ENCODE peak calls at places on chromosomes 3 and 15, in seven cellular contexts. E, Y, K, Q, J, Z and P are unnamed samples.

GRCh38 chr3:179182892-179183291 is 34.7 kb downstream of the PIK3CA start:
- DNase-seq in E (no peak), Y (no peak), K (no peak), Q (no peak), J (no peak), Z (no peak), P (no peak)

GRCh38 chr3:61629442-61629841 is 68.1 kb downstream of the PTPRG start:
- DNase-seq in E (no peak), Y (no peak), K (no peak), Q (no peak), J (no peak), Z (no peak), P (no peak)

GRCh38 chr3:35200056-35200455 is 439.3 kb upstream of the ARPP21 start:
- DNase-seq in E (no peak), Y (no peak), K (no peak), Q (peak), J (no peak), Z (no peak), P (no peak)

GRCh38 chr3:134337071-134337482 is 37.2 kb downstream of the AMOTL2 start:
- DNase-seq in E (no peak), Y (no peak), K (no peak), Q (no peak), J (no peak), Z (peak), P (no peak)

GRCh38 chr3:105829229-105829628 is 39.6 kb downstream of the CBLB start:
- DNase-seq in E (no peak), Y (no peak), K (no peak), Q (no peak), J (no peak), Z (no peak), P (no peak)

GRCh38 chr3:128573707-128574162 is 76.9 kb downstream of the RPN1 start:
- DNase-seq in E (no peak), Y (no peak), K (no peak), Q (no peak), J (no peak), Z (no peak), P (no peak)

GRCh38 chr3:66483006-66483928 is 17.6 kb downstream of the LRIG1 start:
- DNase-seq in E (peak), Y (no peak), K (peak), Q (peak), J (peak), Z (peak), P (no peak)

GRCh38 chr3:188262913-188263683 is 109.1 kb downstream of the LPP start:
- DNase-seq in E (no peak), Y (no peak), K (peak), Q (peak), J (no peak), Z (peak), P (peak)

GRCh38 chr3:132837615-132838014 is 115.4 kb upstream of the NPHP3 start:
- DNase-seq in E (no peak), Y (no peak), K (no peak), Q (no peak), J (no peak), Z (no peak), P (no peak)

GRCh38 chr3:43693594-43693993 is 2.9 kb downstream of the ABHD5 start:
- DNase-seq in E (no peak), Y (no peak), K (no peak), Q (no peak), J (no peak), Z (no peak), P (no peak)

GRCh38 chr3:34008191-34008590 is 209.8 kb downstream of the PDCD6IP start:
- DNase-seq in E (no peak), Y (no peak), K (no peak), Q (peak), J (no peak), Z (no peak), P (peak)

GRCh38 chr3:13783556-13783955 is 96.3 kb downstream of the WNT7A start:
- DNase-seq in E (no peak), Y (no peak), K (no peak), Q (no peak), J (no peak), Z (no peak), P (no peak)

GRCh38 chr3:27556854-27557253 is 72.7 kb upstream of the SLC4A7 start:
- DNase-seq in E (no peak), Y (no peak), K (no peak), Q (peak), J (no peak), Z (no peak), P (no peak)

GRCh38 chr3:101639280-101639963 is 37.5 kb downstream of the ZBTB11 start:
- DNase-seq in E (no peak), Y (no peak), K (no peak), Q (no peak), J (no peak), Z (no peak), P (no peak)
- H3K4me3 ChIP-seq in E (no peak), Y (no peak), K (no peak), Q (no peak), J (no peak), Z (no peak), P (no peak)

GRCh38 chr15:59255647-59256380 is 49.2 kb downstream of the LDHAL6B start:
- DNase-seq in E (peak), Y (no peak), K (no peak), Q (peak), J (no peak), Z (no peak), P (no peak)
- H3K4me3 ChIP-seq in E (no peak), Y (no peak), K (no peak), Q (no peak), J (no peak), Z (no peak), P (no peak)

GRCh38 chr15:72236381-72237285 is 5.6 kb upstream of the PKM start:
- DNase-seq in E (no peak), Y (no peak), K (no peak), Q (no peak), J (no peak), Z (no peak), P (no peak)
- H3K4me3 ChIP-seq in E (no peak), Y (no peak), K (no peak), Q (peak), J (no peak), Z (peak), P (peak)

GRCh38 chr3:64685331-64685799 is 2.4 kb downstream of the ADAMTS9 start:
- DNase-seq in E (peak), Y (peak), K (peak), Q (peak), J (no peak), Z (no peak), P (peak)
- H3K4me3 ChIP-seq in E (peak), Y (peak), K (peak), Q (peak), J (peak), Z (peak), P (peak)

GRCh38 chr3:155554777-155555445 is 190.0 kb downstream of the PLCH1 start:
- DNase-seq in E (no peak), Y (no peak), K (no peak), Q (no peak), J (no peak), Z (no peak), P (no peak)
- H3K4me3 ChIP-seq in E (no peak), Y (no peak), K (no peak), Q (no peak), J (no peak), Z (no peak), P (no peak)